ENCODE peak calls at places on chromosomes 4 and X, in eight cellular contexts. E, U, O, A, X, D, M and R are unnamed samples.

GRCh38 chr4:113077611-113078010 is 28.2 kb downstream of the ANK2 start:
- DNase-seq in U (no peak), A (no peak), D (peak; percentile 54), M (no peak), X (no peak), E (no peak), O (no peak), R (no peak)

GRCh38 chr4:6333301-6334202 is 63.9 kb downstream of the WFS1 start:
- DNase-seq in M (no peak), D (no peak), E (peak; percentile 39), U (no peak), O (no peak), A (no peak), X (no peak), R (no peak)

GRCh38 chr4:126526335-126526734 is 1106.4 kb upstream of the INTU start:
- DNase-seq in E (no peak), A (no peak), O (no peak), U (no peak), M (no peak), D (no peak), X (no peak), R (no peak)

GRCh38 chrX:110146521-110146920 is 143.6 kb downstream of the TMEM164 start:
- DNase-seq in M (peak; percentile 38), U (no peak), D (peak; percentile 20), A (no peak), O (peak; percentile 0), E (peak; percentile 67), X (no peak), R (peak; percentile 20)

GRCh38 chr4:99207911-99208718 is 10.9 kb downstream of the ADH6 start:
- DNase-seq in O (no peak), E (peak; percentile 54), M (peak; percentile 38), A (no peak), X (no peak), D (no peak), U (no peak), R (peak; percentile 61)

GRCh38 chr4:182143086-182143821 is 99.9 kb upstream of the TENM3 start:
- DNase-seq in M (peak; percentile 66), E (peak; percentile 9), U (no peak), X (no peak), O (no peak), A (no peak), D (no peak), R (peak; percentile 65)

GRCh38 chrX:22310779-22311178 is 38.1 kb downstream of the CBLL2 start:
- DNase-seq in A (no peak), U (no peak), X (no peak), O (no peak), E (peak; percentile 44), M (no peak), D (no peak), R (peak; percentile 59)

GRCh38 chr4:108360857-108361820 is 192.4 kb upstream of the LEF1 start:
- DNase-seq in E (no peak), A (no peak), X (no peak), U (peak; percentile 69), O (no peak), D (no peak), M (peak; percentile 67), R (peak; percentile 32)

GRCh38 chrX:47573334-47574095 is 8.7 kb upstream of the TIMP1 start:
- DNase-seq in X (no peak), E (peak; percentile 39), M (peak; percentile 63), D (no peak), O (no peak), U (no peak), A (no peak), R (peak; percentile 69)

GRCh38 chr4:7828011-7828720 is 111.5 kb downstream of the AFAP1 start:
- DNase-seq in M (peak; percentile 95), X (peak; percentile 34), D (peak; percentile 25), O (peak; percentile 19), E (peak; percentile 99), A (no peak), U (peak; percentile 99), R (peak; percentile 100)

GRCh38 chr4:143016171-143016570 is 168.5 kb upstream of the USP38 start:
- DNase-seq in U (no peak), X (no peak), E (no peak), M (no peak), D (no peak), A (no peak), O (no peak), R (peak; percentile 50)

GRCh38 chr4:158051401-158052235 is 121.2 kb downstream of the GASK1B start:
- DNase-seq in E (peak; percentile 96), D (no peak), A (no peak), U (peak; percentile 96), X (no peak), M (peak; percentile 86), O (no peak), R (peak; percentile 97)

GRCh38 chr4:41533685-41534084 is 4.3 kb upstream of the LIMCH1 start:
- DNase-seq in A (no peak), U (no peak), X (no peak), O (no peak), D (no peak), M (no peak), E (no peak), R (no peak)

GRCh38 chr4:91222019-91222418 is 1081.7 kb upstream of the GRID2 start:
- DNase-seq in O (no peak), X (no peak), E (no peak), D (no peak), U (no peak), A (no peak), M (no peak), R (no peak)

GRCh38 chr4:170259631-170260153 is 169.9 kb upstream of the AADAT start:
- DNase-seq in E (peak; percentile 90), X (no peak), A (peak; percentile 4), U (peak; percentile 1), O (no peak), M (peak; percentile 93), D (peak; percentile 71), R (peak; percentile 52)